ENCODE peak calls at places on chromosome 21, in seven cellular contexts. Q is tibial nerve; P is NCI-H1417; A is mesenchymal stem cell; V is stimulated activated CD8-positive, alpha-beta memory T cell treated with anti-CD3 and anti-CD28 coated beads, Interleukin-4, amount 100 ng/mL, for 1 hour; G is GM23338; K is cardiac muscle cell. J is an unnamed sample.

GRCh38 chr21:36909901-36910561 is 56.4 kb downstream of the HLCS start:
- DNase-seq in Q (no peak), P (no peak), A (peak; percentile 99), V (no peak), G (no peak), K (no peak), J (no peak)

GRCh38 chr21:41482321-41482720 is 25.6 kb downstream of the TMPRSS2 start:
- DNase-seq in Q (no peak), P (no peak), A (peak; percentile 77), V (no peak), G (no peak), K (no peak), J (no peak)

GRCh38 chr21:21384977-21385376 is 386.8 kb downstream of the NCAM2 start:
- DNase-seq in Q (no peak), P (no peak), A (no peak), V (no peak), G (no peak), K (no peak), J (no peak)

GRCh38 chr21:21807598-21807903 is 809.3 kb downstream of the NCAM2 start:
- DNase-seq in Q (no peak), P (no peak), A (no peak), V (no peak), G (no peak), K (no peak), J (no peak)

GRCh38 chr21:28337319-28337718 is 655.4 kb downstream of the LTN1 start:
- DNase-seq in Q (no peak), P (no peak), A (peak; percentile 75), V (no peak), G (peak; percentile 45), K (peak; percentile 60), J (peak; percentile 27)

GRCh38 chr21:37072239-37072987 is 458 bp downstream of the PIGP start:
- DNase-seq in Q (peak; percentile 50), P (peak; percentile 99), A (peak; percentile 93), V (peak; percentile 36), G (peak; percentile 67), K (no peak), J (peak; percentile 94)

GRCh38 chr21:15976807-15977206 is 247.0 kb downstream of the USP25 start:
- DNase-seq in Q (no peak), P (no peak), A (no peak), V (no peak), G (peak; percentile 46), K (peak; percentile 49), J (peak; percentile 12)

GRCh38 chr21:35540950-35541632 is 492.0 kb upstream of the RUNX1 start:
- DNase-seq in Q (no peak), P (peak; percentile 61), A (no peak), V (no peak), G (no peak), K (no peak), J (no peak)

GRCh38 chr21:39082656-39083376 is 100.4 kb downstream of the PSMG1 start:
- DNase-seq in Q (no peak), P (peak; percentile 52), A (no peak), V (no peak), G (peak; percentile 55), K (no peak), J (no peak)

GRCh38 chr21:42028754-42029385 is 18.7 kb upstream of the ZBTB21 start:
- DNase-seq in Q (no peak), P (no peak), A (no peak), V (no peak), G (no peak), K (no peak), J (no peak)

GRCh38 chr21:39452207-39452964 is 616 bp downstream of the SH3BGR start:
- DNase-seq in Q (no peak), P (no peak), A (peak; percentile 74), V (no peak), G (no peak), K (no peak), J (peak; percentile 16)

GRCh38 chr21:41478319-41479177 is 29.4 kb downstream of the TMPRSS2 start:
- DNase-seq in Q (no peak), P (no peak), A (no peak), V (no peak), G (peak; percentile 16), K (no peak), J (no peak)

GRCh38 chr21:42760361-42760970 is 107.0 kb downstream of the PDE9A start:
- DNase-seq in Q (no peak), P (no peak), A (no peak), V (no peak), G (no peak), K (no peak), J (no peak)

GRCh38 chr21:34649400-34649799 is 19.4 kb upstream of the CLIC6 start:
- DNase-seq in Q (no peak), P (no peak), A (no peak), V (no peak), G (no peak), K (no peak), J (no peak)

GRCh38 chr21:24188511-24188910 is 1418.8 kb downstream of the MRPL39 start:
- DNase-seq in Q (no peak), P (no peak), A (no peak), V (no peak), G (no peak), K (no peak), J (no peak)

GRCh38 chr21:45996311-45997204 is 15.0 kb downstream of the COL6A1 start:
- DNase-seq in Q (no peak), P (no peak), A (no peak), V (no peak), G (no peak), K (no peak), J (no peak)

GRCh38 chr21:23585419-23585818 is 2021.9 kb downstream of the MRPL39 start:
- DNase-seq in Q (no peak), P (no peak), A (no peak), V (no peak), G (no peak), K (no peak), J (no peak)

GRCh38 chr21:45883090-45883489 is 98.5 kb upstream of the COL6A1 start:
- DNase-seq in Q (no peak), P (no peak), A (no peak), V (no peak), G (no peak), K (no peak), J (no peak)

GRCh38 chr21:42524341-42525227 is 10.9 kb downstream of the SLC37A1 start:
- DNase-seq in Q (peak; percentile 69), P (peak; percentile 90), A (peak; percentile 94), V (peak; percentile 21), G (peak; percentile 53), K (peak; percentile 33), J (peak; percentile 89)

J was measured in G401.